ENCODE peak calls at places on chromosome 7, in five cellular contexts. X, E, G, Y and H are unnamed samples.

GRCh38 chr7:17952387-17952786 is 12.1 kb upstream of the SNX13 start:
- DNase-seq in X (no peak), E (no peak), G (no peak), Y (no peak), H (no peak)

GRCh38 chr7:157405914-157406810 is 69.4 kb downstream of the DNAJB6 start:
- DNase-seq in X (no peak), E (no peak), G (no peak), Y (no peak), H (no peak)

GRCh38 chr7:101923276-101923985 is 106.0 kb downstream of the CUX1 start:
- DNase-seq in X (no peak), E (no peak), G (no peak), Y (no peak), H (peak)

GRCh38 chr7:5484921-5485320 is 61.3 kb upstream of the TNRC18 start:
- DNase-seq in X (no peak), E (no peak), G (no peak), Y (no peak), H (no peak)

GRCh38 chr7:44224216-44224950 is 23.6 kb downstream of the YKT6 start:
- DNase-seq in X (no peak), E (no peak), G (no peak), Y (no peak), H (no peak)

GRCh38 chr7:105178928-105179541 is 165.0 kb downstream of the KMT2E start:
- DNase-seq in X (no peak), E (no peak), G (no peak), Y (no peak), H (no peak)

GRCh38 chr7:29408841-29409243 is 154.8 kb upstream of the PRR15 start:
- DNase-seq in X (peak), E (no peak), G (peak), Y (peak), H (peak)

GRCh38 chr7:143388491-143389101 is 7.5 kb downstream of the ZYX start:
- DNase-seq in X (no peak), E (no peak), G (no peak), Y (no peak), H (no peak)

GRCh38 chr7:71886066-71886465 is 526.1 kb downstream of the CALN1 start:
- DNase-seq in X (no peak), E (no peak), G (no peak), Y (no peak), H (no peak)

GRCh38 chr7:157549612-157550299 is 213.0 kb downstream of the DNAJB6 start:
- DNase-seq in X (no peak), E (no peak), G (no peak), Y (no peak), H (no peak)

GRCh38 chr7:95871078-95871848 is 98.9 kb downstream of the DYNC1I1 start:
- DNase-seq in X (no peak), E (no peak), G (peak), Y (peak), H (peak)

GRCh38 chr7:25642849-25643248 is 414.6 kb upstream of the NPVF start:
- DNase-seq in X (no peak), E (no peak), G (no peak), Y (no peak), H (no peak)

GRCh38 chr7:6307762-6308161 is 35.3 kb upstream of the CYTH3 start:
- DNase-seq in X (no peak), E (no peak), G (no peak), Y (peak), H (no peak)

GRCh38 chr7:103735377-103735776 is 254.1 kb downstream of the RELN start:
- DNase-seq in X (no peak), E (no peak), G (peak), Y (peak), H (peak)

GRCh38 chr7:123604739-123605138 is 3.1 kb downstream of the ASB15 start:
- DNase-seq in X (no peak), E (no peak), G (no peak), Y (no peak), H (no peak)

GRCh38 chr7:42661312-42661711 is 250.6 kb downstream of the C7orf25 start:
- DNase-seq in X (no peak), E (no peak), G (peak), Y (peak), H (peak)

GRCh38 chr7:116505278-116505677 is 5.7 kb downstream of the CAV2 start:
- DNase-seq in X (no peak), E (no peak), G (no peak), Y (no peak), H (no peak)

GRCh38 chr7:85054306-85054705 is 132.6 kb downstream of the SEMA3D start:
- DNase-seq in X (no peak), E (no peak), G (no peak), Y (no peak), H (no peak)

GRCh38 chr7:1027285-1028043 is 16.9 kb upstream of the GPR146 start:
- DNase-seq in X (no peak), E (no peak), G (peak), Y (no peak), H (no peak)

GRCh38 chr7:36937754-36938551 is 213.7 kb upstream of the AOAH start:
- DNase-seq in X (no peak), E (no peak), G (no peak), Y (no peak), H (no peak)

GRCh38 chr7:94170836-94171235 is 166.7 kb upstream of the BET1 start:
- DNase-seq in X (no peak), E (no peak), G (no peak), Y (no peak), H (no peak)

GRCh38 chr7:2954433-2954853 is 89.2 kb downstream of the CARD11 start:
- DNase-seq in X (no peak), E (no peak), G (no peak), Y (no peak), H (no peak)

GRCh38 chr7:129186749-129187260 is 1.6 kb upstream of the SMO start:
- DNase-seq in X (no peak), E (no peak), G (no peak), Y (no peak), H (no peak)

GRCh38 chr7:46752881-46753366 is 829.0 kb downstream of the TNS3 start:
- DNase-seq in X (no peak), E (no peak), G (peak), Y (peak), H (peak)

GRCh38 chr7:116399808-116400207 is 99.7 kb upstream of the CAV2 start:
- DNase-seq in X (no peak), E (no peak), G (peak), Y (peak), H (peak)

GRCh38 chr7:74454948-74455804 is 1.5 kb downstream of the GTF2IRD1 start:
- DNase-seq in X (no peak), E (peak), G (no peak), Y (no peak), H (no peak)

GRCh38 chr7:36034020-36034419 is 119.0 kb upstream of the EEPD1 start:
- DNase-seq in X (no peak), E (no peak), G (peak), Y (peak), H (peak)

GRCh38 chr7:140899883-140900282 is 24.8 kb downstream of the BRAF start:
- DNase-seq in X (no peak), E (no peak), G (no peak), Y (no peak), H (no peak)